ENCODE peak calls at places on chromosomes 6 and 20, in ten cellular contexts. One of them, this sample, is unnamed.

GRCh38 chr6:141451508-141452353 is 681.0 kb upstream of the GJE1 start:
- DNase-seq in NCI-H69: peak; percentile 39
- DNase-seq in posterior vena cava: no peak
- DNase-seq in NCI-H2081: no peak
- DNase-seq in lower lobe of right lung: no peak
- DNase-seq in endothelial cell: no peak
- DNase-seq in HFF-Myc: peak; percentile 21
- DNase-seq in iPS-NIHi11: peak; percentile 17
- DNase-seq in lower leg skin: no peak
- DNase-seq in stromal cell of bone marrow: no peak
- DNase-seq in this sample: no peak

GRCh38 chr20:57584768-57585461 is 24.0 kb downstream of the PCK1 start:
- DNase-seq in posterior vena cava: no peak
- DNase-seq in lower leg skin: no peak
- DNase-seq in iPS-NIHi11: no peak
- DNase-seq in endothelial cell: no peak
- DNase-seq in HFF-Myc: no peak
- DNase-seq in NCI-H2081: no peak
- DNase-seq in stromal cell of bone marrow: no peak
- DNase-seq in NCI-H69: no peak
- DNase-seq in lower lobe of right lung: no peak
- DNase-seq in this sample: no peak

GRCh38 chr6:5723905-5724691 is 282.6 kb downstream of the NRN1 start:
- DNase-seq in lower leg skin: no peak
- DNase-seq in lower lobe of right lung: peak; percentile 65
- DNase-seq in posterior vena cava: no peak
- DNase-seq in HFF-Myc: no peak
- DNase-seq in NCI-H69: no peak
- DNase-seq in iPS-NIHi11: no peak
- DNase-seq in endothelial cell: no peak
- DNase-seq in NCI-H2081: no peak
- DNase-seq in stromal cell of bone marrow: no peak
- DNase-seq in this sample: no peak

GRCh38 chr6:163249651-163250101 is 164.8 kb upstream of the QKI start:
- DNase-seq in endothelial cell: no peak
- DNase-seq in lower lobe of right lung: peak; percentile 55
- DNase-seq in iPS-NIHi11: no peak
- DNase-seq in NCI-H69: peak; percentile 39
- DNase-seq in HFF-Myc: no peak
- DNase-seq in stromal cell of bone marrow: peak; percentile 16
- DNase-seq in posterior vena cava: no peak
- DNase-seq in lower leg skin: no peak
- DNase-seq in NCI-H2081: no peak
- DNase-seq in this sample: no peak

GRCh38 chr20:24460712-24461111 is 8.7 kb upstream of the SYNDIG1 start:
- DNase-seq in posterior vena cava: peak; percentile 31
- DNase-seq in endothelial cell: no peak
- DNase-seq in stromal cell of bone marrow: no peak
- DNase-seq in NCI-H2081: no peak
- DNase-seq in lower leg skin: no peak
- DNase-seq in iPS-NIHi11: no peak
- DNase-seq in NCI-H69: no peak
- DNase-seq in lower lobe of right lung: no peak
- DNase-seq in HFF-Myc: no peak
- DNase-seq in this sample: no peak

GRCh38 chr6:43091020-43091419 is 14.9 kb downstream of the PTK7 start:
- DNase-seq in NCI-H2081: no peak
- DNase-seq in NCI-H69: no peak
- DNase-seq in lower lobe of right lung: no peak
- DNase-seq in endothelial cell: no peak
- DNase-seq in lower leg skin: no peak
- DNase-seq in iPS-NIHi11: no peak
- DNase-seq in HFF-Myc: no peak
- DNase-seq in stromal cell of bone marrow: no peak
- DNase-seq in posterior vena cava: no peak
- DNase-seq in this sample: no peak

GRCh38 chr6:23308166-23308565 is 738.8 kb downstream of the HDGFL1 start:
- DNase-seq in endothelial cell: no peak
- DNase-seq in NCI-H69: no peak
- DNase-seq in NCI-H2081: no peak
- DNase-seq in iPS-NIHi11: no peak
- DNase-seq in lower leg skin: no peak
- DNase-seq in posterior vena cava: no peak
- DNase-seq in lower lobe of right lung: no peak
- DNase-seq in HFF-Myc: no peak
- DNase-seq in stromal cell of bone marrow: no peak
- DNase-seq in this sample: no peak

GRCh38 chr6:116949964-116950363 is 72.9 kb downstream of the RFX6 start:
- DNase-seq in iPS-NIHi11: no peak
- DNase-seq in posterior vena cava: no peak
- DNase-seq in NCI-H2081: no peak
- DNase-seq in stromal cell of bone marrow: no peak
- DNase-seq in NCI-H69: no peak
- DNase-seq in HFF-Myc: no peak
- DNase-seq in lower lobe of right lung: no peak
- DNase-seq in endothelial cell: no peak
- DNase-seq in lower leg skin: no peak
- DNase-seq in this sample: no peak

GRCh38 chr6:27667651-27668441 is 194.9 kb upstream of the ZNF184 start:
- DNase-seq in iPS-NIHi11: no peak
- DNase-seq in endothelial cell: no peak
- DNase-seq in HFF-Myc: no peak
- DNase-seq in lower leg skin: no peak
- DNase-seq in lower lobe of right lung: no peak
- DNase-seq in NCI-H2081: no peak
- DNase-seq in stromal cell of bone marrow: no peak
- DNase-seq in NCI-H69: peak; percentile 19
- DNase-seq in posterior vena cava: no peak
- DNase-seq in this sample: no peak

GRCh38 chr6:33314515-33314942 is 651 bp upstream of the TAPBP start:
- DNase-seq in lower leg skin: peak; percentile 93
- DNase-seq in HFF-Myc: peak; percentile 77
- DNase-seq in endothelial cell: peak; percentile 51
- DNase-seq in posterior vena cava: peak; percentile 88
- DNase-seq in NCI-H2081: peak; percentile 10
- DNase-seq in NCI-H69: peak; percentile 82
- DNase-seq in lower lobe of right lung: peak; percentile 76
- DNase-seq in stromal cell of bone marrow: peak; percentile 74
- DNase-seq in iPS-NIHi11: peak; percentile 22
- DNase-seq in this sample: peak; percentile 75

GRCh38 chr20:1664911-1665310 is 7.3 kb upstream of the SIRPG start:
- DNase-seq in NCI-H2081: no peak
- DNase-seq in HFF-Myc: no peak
- DNase-seq in lower leg skin: no peak
- DNase-seq in lower lobe of right lung: no peak
- DNase-seq in stromal cell of bone marrow: no peak
- DNase-seq in endothelial cell: no peak
- DNase-seq in posterior vena cava: no peak
- DNase-seq in iPS-NIHi11: no peak
- DNase-seq in NCI-H69: no peak
- DNase-seq in this sample: no peak

GRCh38 chr20:32325706-32326506 is 32.2 kb upstream of the ASXL1 start:
- DNase-seq in HFF-Myc: peak; percentile 15
- DNase-seq in posterior vena cava: no peak
- DNase-seq in endothelial cell: no peak
- DNase-seq in lower leg skin: no peak
- DNase-seq in lower lobe of right lung: no peak
- DNase-seq in NCI-H2081: peak; percentile 65
- DNase-seq in NCI-H69: peak; percentile 95
- DNase-seq in stromal cell of bone marrow: peak; percentile 25
- DNase-seq in iPS-NIHi11: no peak
- DNase-seq in this sample: no peak

GRCh38 chr6:11996751-11997150 is 15.4 kb upstream of the HIVEP1 start:
- DNase-seq in NCI-H69: no peak
- DNase-seq in posterior vena cava: no peak
- DNase-seq in iPS-NIHi11: no peak
- DNase-seq in endothelial cell: no peak
- DNase-seq in stromal cell of bone marrow: no peak
- DNase-seq in lower lobe of right lung: no peak
- DNase-seq in lower leg skin: no peak
- DNase-seq in HFF-Myc: no peak
- DNase-seq in NCI-H2081: no peak
- DNase-seq in this sample: no peak

GRCh38 chr6:109869398-109870165 is 108.5 kb upstream of the GPR6 start:
- DNase-seq in stromal cell of bone marrow: peak; percentile 51
- DNase-seq in lower lobe of right lung: no peak
- DNase-seq in NCI-H2081: no peak
- DNase-seq in lower leg skin: peak; percentile 77
- DNase-seq in NCI-H69: no peak
- DNase-seq in iPS-NIHi11: no peak
- DNase-seq in posterior vena cava: no peak
- DNase-seq in HFF-Myc: no peak
- DNase-seq in endothelial cell: no peak
- DNase-seq in this sample: peak; percentile 64

GRCh38 chr6:152094992-152095592 is 287.6 kb downstream of the ESR1 start:
- DNase-seq in iPS-NIHi11: peak; percentile 55
- DNase-seq in lower leg skin: peak; percentile 92
- DNase-seq in lower lobe of right lung: peak; percentile 67
- DNase-seq in posterior vena cava: peak; percentile 94
- DNase-seq in endothelial cell: no peak
- DNase-seq in NCI-H2081: no peak
- DNase-seq in HFF-Myc: peak; percentile 99
- DNase-seq in NCI-H69: no peak
- DNase-seq in stromal cell of bone marrow: peak; percentile 99
- DNase-seq in this sample: peak; percentile 74

GRCh38 chr6:158039571-158040050 is 57.9 kb downstream of the SYNJ2 start:
- DNase-seq in HFF-Myc: no peak
- DNase-seq in endothelial cell: no peak
- DNase-seq in NCI-H2081: no peak
- DNase-seq in NCI-H69: no peak
- DNase-seq in posterior vena cava: peak; percentile 89
- DNase-seq in lower lobe of right lung: peak; percentile 49
- DNase-seq in stromal cell of bone marrow: no peak
- DNase-seq in iPS-NIHi11: no peak
- DNase-seq in lower leg skin: peak; percentile 77
- DNase-seq in this sample: no peak

GRCh38 chr6:26055670-26056582 is 31.3 kb upstream of the HFE start:
- DNase-seq in iPS-NIHi11: peak; percentile 86
- DNase-seq in HFF-Myc: peak; percentile 80
- DNase-seq in stromal cell of bone marrow: peak; percentile 85
- DNase-seq in NCI-H2081: peak; percentile 83
- DNase-seq in lower lobe of right lung: peak; percentile 93
- DNase-seq in posterior vena cava: peak; percentile 97
- DNase-seq in lower leg skin: peak; percentile 98
- DNase-seq in endothelial cell: peak; percentile 76
- DNase-seq in NCI-H69: peak; percentile 95
- DNase-seq in this sample: peak; percentile 96

GRCh38 chr6:16721977-16722376 is 39.3 kb downstream of the ATXN1 start:
- DNase-seq in posterior vena cava: no peak
- DNase-seq in HFF-Myc: no peak
- DNase-seq in lower leg skin: no peak
- DNase-seq in iPS-NIHi11: no peak
- DNase-seq in NCI-H2081: peak; percentile 4
- DNase-seq in NCI-H69: peak; percentile 94
- DNase-seq in lower lobe of right lung: no peak
- DNase-seq in endothelial cell: no peak
- DNase-seq in stromal cell of bone marrow: no peak
- DNase-seq in this sample: no peak

GRCh38 chr20:2387180-2387577 is 6.5 kb downstream of the TGM6 start:
- DNase-seq in stromal cell of bone marrow: no peak
- DNase-seq in posterior vena cava: no peak
- DNase-seq in NCI-H69: peak; percentile 80
- DNase-seq in lower lobe of right lung: no peak
- DNase-seq in HFF-Myc: peak; percentile 22
- DNase-seq in NCI-H2081: peak; percentile 11
- DNase-seq in iPS-NIHi11: peak; percentile 79
- DNase-seq in endothelial cell: peak; percentile 71
- DNase-seq in lower leg skin: peak; percentile 78
- DNase-seq in this sample: no peak

GRCh38 chr6:79385333-79385732 is 150.9 kb upstream of the HMGN3 start:
- DNase-seq in lower leg skin: no peak
- DNase-seq in stromal cell of bone marrow: no peak
- DNase-seq in NCI-H69: peak; percentile 48
- DNase-seq in HFF-Myc: no peak
- DNase-seq in iPS-NIHi11: no peak
- DNase-seq in posterior vena cava: no peak
- DNase-seq in lower lobe of right lung: no peak
- DNase-seq in endothelial cell: no peak
- DNase-seq in NCI-H2081: no peak
- DNase-seq in this sample: no peak

GRCh38 chr6:116447052-116447451 is 14.1 kb upstream of the CALHM6 start:
- DNase-seq in lower leg skin: no peak
- DNase-seq in posterior vena cava: no peak
- DNase-seq in endothelial cell: no peak
- DNase-seq in iPS-NIHi11: no peak
- DNase-seq in stromal cell of bone marrow: no peak
- DNase-seq in lower lobe of right lung: no peak
- DNase-seq in HFF-Myc: no peak
- DNase-seq in NCI-H2081: no peak
- DNase-seq in NCI-H69: peak; percentile 36
- DNase-seq in this sample: no peak

GRCh38 chr6:54419885-54420284 is 111.6 kb downstream of the TINAG start:
- DNase-seq in iPS-NIHi11: no peak
- DNase-seq in lower lobe of right lung: no peak
- DNase-seq in NCI-H69: no peak
- DNase-seq in HFF-Myc: peak; percentile 44
- DNase-seq in lower leg skin: no peak
- DNase-seq in NCI-H2081: no peak
- DNase-seq in posterior vena cava: no peak
- DNase-seq in stromal cell of bone marrow: peak; percentile 90
- DNase-seq in endothelial cell: no peak
- DNase-seq in this sample: no peak

GRCh38 chr6:24918641-24919403 is 16.9 kb downstream of the RIPOR2 start:
- DNase-seq in NCI-H69: peak; percentile 80
- DNase-seq in HFF-Myc: no peak
- DNase-seq in lower leg skin: no peak
- DNase-seq in lower lobe of right lung: no peak
- DNase-seq in stromal cell of bone marrow: no peak
- DNase-seq in iPS-NIHi11: no peak
- DNase-seq in endothelial cell: no peak
- DNase-seq in posterior vena cava: no peak
- DNase-seq in NCI-H2081: peak; percentile 50
- DNase-seq in this sample: no peak

GRCh38 chr6:70371454-70372105 is 41.7 kb upstream of the FAM135A start:
- DNase-seq in endothelial cell: no peak
- DNase-seq in NCI-H69: peak; percentile 94
- DNase-seq in lower lobe of right lung: no peak
- DNase-seq in stromal cell of bone marrow: peak; percentile 35
- DNase-seq in iPS-NIHi11: peak; percentile 31
- DNase-seq in lower leg skin: no peak
- DNase-seq in HFF-Myc: peak; percentile 58
- DNase-seq in posterior vena cava: no peak
- DNase-seq in NCI-H2081: peak; percentile 47
- DNase-seq in this sample: no peak

GRCh38 chr20:38286586-38287502 is 17.1 kb upstream of the BPI start:
- DNase-seq in endothelial cell: no peak
- DNase-seq in HFF-Myc: no peak
- DNase-seq in NCI-H2081: no peak
- DNase-seq in iPS-NIHi11: peak; percentile 16
- DNase-seq in NCI-H69: no peak
- DNase-seq in lower leg skin: peak; percentile 72
- DNase-seq in posterior vena cava: no peak
- DNase-seq in stromal cell of bone marrow: no peak
- DNase-seq in lower lobe of right lung: no peak
- DNase-seq in this sample: peak; percentile 86

GRCh38 chr20:53929399-53929798 is 141.0 kb downstream of the BCAS1 start:
- DNase-seq in NCI-H2081: no peak
- DNase-seq in HFF-Myc: no peak
- DNase-seq in lower leg skin: no peak
- DNase-seq in iPS-NIHi11: no peak
- DNase-seq in NCI-H69: no peak
- DNase-seq in endothelial cell: no peak
- DNase-seq in stromal cell of bone marrow: no peak
- DNase-seq in posterior vena cava: no peak
- DNase-seq in lower lobe of right lung: no peak
- DNase-seq in this sample: no peak

GRCh38 chr20:3580412-3580811 is 82.8 kb downstream of the GFRA4 start:
- DNase-seq in iPS-NIHi11: peak; percentile 46
- DNase-seq in stromal cell of bone marrow: no peak
- DNase-seq in NCI-H2081: no peak
- DNase-seq in HFF-Myc: no peak
- DNase-seq in NCI-H69: no peak
- DNase-seq in lower leg skin: no peak
- DNase-seq in posterior vena cava: no peak
- DNase-seq in endothelial cell: no peak
- DNase-seq in lower lobe of right lung: no peak
- DNase-seq in this sample: no peak

GRCh38 chr20:48826883-48827771 is 672 bp downstream of the PREX1 start:
- DNase-seq in HFF-Myc: no peak
- DNase-seq in NCI-H2081: peak; percentile 42
- DNase-seq in stromal cell of bone marrow: no peak
- DNase-seq in endothelial cell: peak; percentile 42
- DNase-seq in posterior vena cava: peak; percentile 84
- DNase-seq in lower lobe of right lung: peak; percentile 60
- DNase-seq in NCI-H69: peak; percentile 59
- DNase-seq in lower leg skin: no peak
- DNase-seq in iPS-NIHi11: no peak
- DNase-seq in this sample: peak; percentile 67

This sample was measured in sciatic nerve.